ENCODE peak calls at places on chromosomes 13 and 19, in four cellular contexts. One of them, this sample, is unnamed. For H3K4me1, the result is how much of the 10 kb centered on the place peaks cover.

GRCh38 chr13:33033361-33033812 is 17.2 kb downstream of the KL start:
- DNase-seq in body of pancreas: no peak
- DNase-seq in psoas muscle: no peak
- DNase-seq in left ventricle myocardium inferior: no peak
- DNase-seq in this sample: peak

GRCh38 chr13:20495087-20496023 is 30.3 kb downstream of the CRYL1 start:
- DNase-seq in body of pancreas: peak
- DNase-seq in psoas muscle: no peak
- DNase-seq in left ventricle myocardium inferior: no peak
- DNase-seq in this sample: peak

GRCh38 chr13:48489003-48489402 is 43.9 kb downstream of the RCBTB2 start:
- DNase-seq in body of pancreas: no peak
- DNase-seq in psoas muscle: no peak
- DNase-seq in left ventricle myocardium inferior: no peak
- DNase-seq in this sample: no peak

GRCh38 chr13:47933688-47934011 is 67.4 kb downstream of the SUCLA2 start:
- DNase-seq in body of pancreas: no peak
- DNase-seq in psoas muscle: no peak
- DNase-seq in left ventricle myocardium inferior: no peak
- DNase-seq in this sample: no peak

GRCh38 chr19:51296331-51297093 is 14.9 kb upstream of the IGLON5 start:
- DNase-seq in body of pancreas: no peak
- DNase-seq in psoas muscle: no peak
- DNase-seq in left ventricle myocardium inferior: no peak
- DNase-seq in this sample: no peak

GRCh38 chr13:35191883-35192282 is 249.8 kb downstream of the NBEA start:
- DNase-seq in body of pancreas: no peak
- DNase-seq in psoas muscle: no peak
- DNase-seq in left ventricle myocardium inferior: no peak
- DNase-seq in this sample: no peak

GRCh38 chr19:50829801-50830200 is 3.6 kb downstream of the KLK15 start:
- DNase-seq in body of pancreas: no peak
- DNase-seq in psoas muscle: no peak
- DNase-seq in left ventricle myocardium inferior: no peak
- DNase-seq in this sample: no peak

GRCh38 chr13:76994281-76994680 is 2.4 kb downstream of the CLN5 start:
- DNase-seq in body of pancreas: no peak
- DNase-seq in psoas muscle: no peak
- DNase-seq in left ventricle myocardium inferior: no peak
- DNase-seq in this sample: no peak

GRCh38 chr19:4051175-4052101 is 15.3 kb downstream of the ZBTB7A start:
- DNase-seq in body of pancreas: no peak
- DNase-seq in psoas muscle: peak
- DNase-seq in left ventricle myocardium inferior: no peak
- DNase-seq in this sample: no peak

GRCh38 chr19:43078311-43078710 is 4.2 kb downstream of the PSG2 start:
- DNase-seq in body of pancreas: no peak
- DNase-seq in psoas muscle: no peak
- DNase-seq in left ventricle myocardium inferior: no peak
- DNase-seq in this sample: no peak

GRCh38 chr13:43472980-43473379 is 313.8 kb downstream of the ENOX1 start:
- DNase-seq in body of pancreas: no peak
- DNase-seq in psoas muscle: no peak
- DNase-seq in left ventricle myocardium inferior: no peak
- DNase-seq in this sample: no peak

GRCh38 chr13:109700176-109700575 is 86.2 kb downstream of the IRS2 start:
- DNase-seq in body of pancreas: no peak
- DNase-seq in psoas muscle: peak
- DNase-seq in left ventricle myocardium inferior: peak
- DNase-seq in this sample: peak

GRCh38 chr13:64164435-64164834 is 2748.8 kb upstream of the PCDH20 start:
- DNase-seq in body of pancreas: peak
- DNase-seq in psoas muscle: peak
- DNase-seq in left ventricle myocardium inferior: no peak
- DNase-seq in this sample: no peak

GRCh38 chr19:40663712-40664692 is 26.4 kb downstream of the NUMBL start:
- DNase-seq in body of pancreas: no peak
- DNase-seq in psoas muscle: no peak
- DNase-seq in left ventricle myocardium inferior: peak
- DNase-seq in this sample: no peak

GRCh38 chr19:50979758-50980157 is 4.0 kb downstream of the KLK7 start:
- DNase-seq in body of pancreas: no peak
- DNase-seq in psoas muscle: no peak
- DNase-seq in left ventricle myocardium inferior: no peak
- DNase-seq in this sample: no peak

GRCh38 chr19:33401683-33402420 is 28.3 kb downstream of the CEBPG start:
- DNase-seq in body of pancreas: no peak
- DNase-seq in psoas muscle: no peak
- DNase-seq in left ventricle myocardium inferior: no peak
- DNase-seq in this sample: no peak

GRCh38 chr13:110944121-110944967 is 29.5 kb upstream of the ANKRD10 start:
- DNase-seq in body of pancreas: peak
- DNase-seq in psoas muscle: no peak
- DNase-seq in left ventricle myocardium inferior: no peak
- DNase-seq in this sample: peak

GRCh38 chr13:52010890-52011689 is at the start of gene ATP7B:
- DNase-seq in body of pancreas: no peak
- DNase-seq in psoas muscle: no peak
- DNase-seq in left ventricle myocardium inferior: no peak
- DNase-seq in this sample: peak

GRCh38 chr13:95457294-95457693 is 95.2 kb upstream of the CLDN10 start:
- DNase-seq in body of pancreas: no peak
- DNase-seq in psoas muscle: no peak
- DNase-seq in left ventricle myocardium inferior: no peak
- DNase-seq in this sample: no peak

GRCh38 chr13:113561417-113562084 is 23.0 kb upstream of the TFDP1 start:
- DNase-seq in body of pancreas: no peak
- DNase-seq in psoas muscle: no peak
- DNase-seq in left ventricle myocardium inferior: no peak
- DNase-seq in this sample: no peak

GRCh38 chr19:5542665-5543064 is 25.1 kb downstream of the TINCR start:
- DNase-seq in body of pancreas: no peak
- DNase-seq in psoas muscle: no peak
- DNase-seq in left ventricle myocardium inferior: no peak
- DNase-seq in this sample: peak

GRCh38 chr13:60562081-60562764 is 165.2 kb downstream of the TDRD3 start:
- DNase-seq in body of pancreas: no peak
- DNase-seq in psoas muscle: no peak
- DNase-seq in left ventricle myocardium inferior: no peak
- DNase-seq in this sample: no peak

GRCh38 chr13:29523199-29523931 is 72.1 kb downstream of the SLC7A1 start:
- DNase-seq in body of pancreas: no peak
- DNase-seq in psoas muscle: peak
- DNase-seq in left ventricle myocardium inferior: peak
- DNase-seq in this sample: peak

GRCh38 chr13:101979825-101980224 is 422.0 kb downstream of the FGF14 start:
- DNase-seq in body of pancreas: no peak
- DNase-seq in psoas muscle: no peak
- DNase-seq in left ventricle myocardium inferior: no peak
- DNase-seq in this sample: no peak

GRCh38 chr13:25860265-25860664 is 191.6 kb downstream of the SHISA2 start:
- DNase-seq in body of pancreas: no peak
- DNase-seq in psoas muscle: no peak
- DNase-seq in left ventricle myocardium inferior: no peak
- DNase-seq in this sample: no peak

GRCh38 chr13:110229905-110230563 is 76.9 kb downstream of the COL4A1 start:
- DNase-seq in body of pancreas: no peak
- DNase-seq in psoas muscle: no peak
- DNase-seq in left ventricle myocardium inferior: no peak
- DNase-seq in this sample: no peak

GRCh38 chr19:18869781-18870530 is 26.0 kb downstream of the CERS1 start:
- DNase-seq in body of pancreas: no peak
- DNase-seq in psoas muscle: peak
- DNase-seq in left ventricle myocardium inferior: no peak
- DNase-seq in this sample: no peak

GRCh38 chr13:45084515-45084914 is 35.8 kb upstream of the GTF2F2 start:
- DNase-seq in body of pancreas: no peak
- DNase-seq in psoas muscle: no peak
- DNase-seq in left ventricle myocardium inferior: no peak
- DNase-seq in this sample: no peak

GRCh38 chr13:75369986-75370385 is 112.0 kb downstream of the TBC1D4 start:
- DNase-seq in body of pancreas: no peak
- DNase-seq in psoas muscle: no peak
- DNase-seq in left ventricle myocardium inferior: no peak
- DNase-seq in this sample: no peak

GRCh38 chr13:46516624-46517318 is 36.2 kb upstream of the LRCH1 start:
- DNase-seq in body of pancreas: no peak
- DNase-seq in psoas muscle: no peak
- DNase-seq in left ventricle myocardium inferior: no peak
- DNase-seq in this sample: peak

GRCh38 chr13:57631607-57632275 is at the start of gene PCDH17:
- DNase-seq in body of pancreas: peak
- DNase-seq in psoas muscle: peak
- DNase-seq in left ventricle myocardium inferior: peak
- DNase-seq in this sample: peak

GRCh38 chr13:77002590-77003190 is 10.8 kb downstream of the CLN5 start:
- DNase-seq in body of pancreas: no peak
- DNase-seq in psoas muscle: no peak
- DNase-seq in left ventricle myocardium inferior: no peak
- DNase-seq in this sample: peak

GRCh38 chr13:31395090-31395489 is 195.3 kb downstream of the B3GLCT start:
- DNase-seq in body of pancreas: no peak
- DNase-seq in psoas muscle: no peak
- DNase-seq in left ventricle myocardium inferior: no peak
- DNase-seq in this sample: no peak

GRCh38 chr19:18648971-18649310 is 12.1 kb downstream of the KLHL26 start:
- DNase-seq in body of pancreas: no peak
- DNase-seq in psoas muscle: peak
- DNase-seq in left ventricle myocardium inferior: no peak
- DNase-seq in this sample: no peak

GRCh38 chr19:13029893-13030292 is 34.6 kb downstream of the NFIX start:
- DNase-seq in body of pancreas: no peak
- DNase-seq in psoas muscle: peak
- DNase-seq in left ventricle myocardium inferior: no peak
- DNase-seq in this sample: no peak

GRCh38 chr13:40981361-40981760 is 37.8 kb downstream of the ELF1 start:
- DNase-seq in body of pancreas: no peak
- DNase-seq in psoas muscle: no peak
- DNase-seq in left ventricle myocardium inferior: no peak
- DNase-seq in this sample: peak

GRCh38 chr19:30255783-30256509 is 116.2 kb upstream of the ZNF536 start:
- DNase-seq in body of pancreas: no peak
- DNase-seq in psoas muscle: no peak
- DNase-seq in left ventricle myocardium inferior: no peak
- DNase-seq in this sample: no peak

GRCh38 chr19:17775245-17775927 is 19.6 kb upstream of the B3GNT3 start:
- DNase-seq in body of pancreas: peak
- DNase-seq in psoas muscle: no peak
- DNase-seq in left ventricle myocardium inferior: no peak
- DNase-seq in this sample: peak

DNA sequence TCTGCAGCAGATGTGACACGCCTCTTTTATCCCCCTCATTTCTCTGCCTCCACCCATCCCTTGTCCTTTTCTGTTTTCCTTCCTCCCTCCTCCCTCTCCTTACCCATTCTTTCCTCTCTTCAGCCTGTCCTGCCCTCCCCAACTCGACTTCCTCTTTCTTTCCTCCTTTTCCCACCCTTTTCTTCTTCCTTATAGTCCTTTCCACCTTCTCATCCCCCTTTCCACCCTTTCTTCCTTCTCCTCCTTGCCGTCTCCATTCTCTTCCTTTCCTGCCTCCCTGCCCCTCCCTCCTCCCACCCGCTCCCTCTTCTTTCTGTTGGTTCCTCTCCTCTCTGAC is 688 bp upstream of the ZNF71 start:
- DNase-seq in body of pancreas: no peak
- DNase-seq in psoas muscle: no peak
- DNase-seq in left ventricle myocardium inferior: no peak
- DNase-seq in this sample: no peak
- H3K4me3 ChIP-seq in body of pancreas: no peak
- H3K4me3 ChIP-seq in psoas muscle: peak
- H3K4me3 ChIP-seq in left ventricle myocardium inferior: peak
- H3K4me3 ChIP-seq in this sample: no peak

GRCh38 chr19:9140159-9140874 is at the start of gene ZNF317:
- DNase-seq in body of pancreas: peak
- DNase-seq in psoas muscle: peak
- DNase-seq in left ventricle myocardium inferior: peak
- DNase-seq in this sample: peak

GRCh38 chr19:9149976-9150375 is 9.8 kb downstream of the ZNF317 start:
- DNase-seq in body of pancreas: no peak
- DNase-seq in psoas muscle: no peak
- DNase-seq in left ventricle myocardium inferior: no peak
- DNase-seq in this sample: no peak

GRCh38 chr19:9148687-9149086 is 8.5 kb downstream of the ZNF317 start:
- DNase-seq in body of pancreas: no peak
- DNase-seq in psoas muscle: no peak
- DNase-seq in left ventricle myocardium inferior: no peak
- DNase-seq in this sample: no peak

GRCh38 chr19:9146882-9147281 is 6.7 kb downstream of the ZNF317 start:
- DNase-seq in body of pancreas: no peak
- DNase-seq in psoas muscle: no peak
- DNase-seq in left ventricle myocardium inferior: no peak
- DNase-seq in this sample: no peak

GRCh38 chr19:9144920-9145319 is 4.7 kb downstream of the ZNF317 start:
- DNase-seq in body of pancreas: no peak
- DNase-seq in psoas muscle: no peak
- DNase-seq in left ventricle myocardium inferior: no peak
- DNase-seq in this sample: peak
- H3K4me1 ChIP-seq in body of pancreas: under half
- H3K4me1 ChIP-seq in psoas muscle: under half
- H3K4me1 ChIP-seq in left ventricle myocardium inferior: half or more
- H3K4me1 ChIP-seq in this sample: under half

GRCh38 chr19:10871711-10872550 is 578 bp downstream of the CARM1 start:
- DNase-seq in body of pancreas: peak
- DNase-seq in psoas muscle: peak
- DNase-seq in left ventricle myocardium inferior: peak
- DNase-seq in this sample: peak
- H3K27ac ChIP-seq in body of pancreas: peak
- H3K27ac ChIP-seq in psoas muscle: peak
- H3K27ac ChIP-seq in left ventricle myocardium inferior: peak
- H3K27ac ChIP-seq in this sample: peak

GRCh38 chr19:14439014-14439413 is 5.9 kb downstream of the PKN1 start:
- DNase-seq in body of pancreas: no peak
- DNase-seq in psoas muscle: no peak
- DNase-seq in left ventricle myocardium inferior: no peak
- DNase-seq in this sample: no peak

GRCh38 chr19:14442904-14443631 is 10.0 kb downstream of the PKN1 start:
- DNase-seq in body of pancreas: no peak
- DNase-seq in psoas muscle: no peak
- DNase-seq in left ventricle myocardium inferior: no peak
- DNase-seq in this sample: no peak

GRCh38 chr19:14441041-14441938 is 8.2 kb downstream of the PKN1 start:
- DNase-seq in body of pancreas: no peak
- DNase-seq in psoas muscle: no peak
- DNase-seq in left ventricle myocardium inferior: peak
- DNase-seq in this sample: no peak

GRCh38 chr19:14437578-14438140 is 4.6 kb downstream of the PKN1 start:
- DNase-seq in body of pancreas: no peak
- DNase-seq in psoas muscle: no peak
- DNase-seq in left ventricle myocardium inferior: no peak
- DNase-seq in this sample: no peak

GRCh38 chr19:14440049-14440448 is 6.9 kb downstream of the PKN1 start:
- DNase-seq in body of pancreas: no peak
- DNase-seq in psoas muscle: peak
- DNase-seq in left ventricle myocardium inferior: peak
- DNase-seq in this sample: no peak
- H3K4me3 ChIP-seq in body of pancreas: no peak
- H3K4me3 ChIP-seq in psoas muscle: peak
- H3K4me3 ChIP-seq in left ventricle myocardium inferior: peak
- H3K4me3 ChIP-seq in this sample: no peak

This sample was measured in cardiac muscle cell.